ENCODE peak calls at places on chromosomes 12 and 14, in five cellular contexts. One of them, this sample, is unnamed.

GRCh38 chr14:101241807-101242278 is 319.5 kb upstream of the DIO3 start:
- DNase-seq in lower leg skin: no peak
- DNase-seq in endothelial cell: no peak
- DNase-seq in right lobe of liver: no peak
- DNase-seq in prostate gland: no peak
- DNase-seq in this sample: no peak

GRCh38 chr14:22296722-22297121 is 292.3 kb downstream of the DAD1 start:
- DNase-seq in endothelial cell: no peak
- DNase-seq in lower leg skin: no peak
- DNase-seq in right lobe of liver: no peak
- DNase-seq in prostate gland: no peak
- DNase-seq in this sample: no peak

GRCh38 chr12:108122072-108122471 is 7.0 kb upstream of the WSCD2 start:
- DNase-seq in endothelial cell: no peak
- DNase-seq in lower leg skin: no peak
- DNase-seq in right lobe of liver: no peak
- DNase-seq in prostate gland: no peak
- DNase-seq in this sample: no peak

GRCh38 chr14:51357250-51357649 is 117.2 kb downstream of the TMX1 start:
- DNase-seq in right lobe of liver: no peak
- DNase-seq in prostate gland: no peak
- DNase-seq in endothelial cell: no peak
- DNase-seq in lower leg skin: no peak
- DNase-seq in this sample: no peak

GRCh38 chr14:76109087-76109880 is 42.4 kb upstream of the GPATCH2L start:
- DNase-seq in endothelial cell: no peak
- DNase-seq in prostate gland: no peak
- DNase-seq in right lobe of liver: peak; percentile 51
- DNase-seq in lower leg skin: peak; percentile 60
- DNase-seq in this sample: no peak

GRCh38 chr12:6367065-6367968 is 8.0 kb downstream of the SCNN1A start:
- DNase-seq in lower leg skin: no peak
- DNase-seq in prostate gland: no peak
- DNase-seq in right lobe of liver: no peak
- DNase-seq in endothelial cell: no peak
- DNase-seq in this sample: no peak

GRCh38 chr12:130186631-130187269 is 24.5 kb downstream of the FZD10 start:
- DNase-seq in right lobe of liver: no peak
- DNase-seq in endothelial cell: no peak
- DNase-seq in prostate gland: no peak
- DNase-seq in lower leg skin: no peak
- DNase-seq in this sample: no peak

GRCh38 chr12:6047249-6048227 is 76.9 kb downstream of the VWF start:
- DNase-seq in endothelial cell: no peak
- DNase-seq in lower leg skin: no peak
- DNase-seq in right lobe of liver: no peak
- DNase-seq in prostate gland: no peak
- DNase-seq in this sample: no peak

GRCh38 chr14:67240168-67240932 is 885 bp upstream of the PALS1 start:
- DNase-seq in endothelial cell: peak; percentile 29
- DNase-seq in lower leg skin: peak; percentile 56
- DNase-seq in right lobe of liver: peak; percentile 78
- DNase-seq in prostate gland: peak; percentile 58
- DNase-seq in this sample: no peak

GRCh38 chr12:94049718-94050117 is 98.7 kb upstream of the PLXNC1 start:
- DNase-seq in endothelial cell: no peak
- DNase-seq in prostate gland: no peak
- DNase-seq in right lobe of liver: no peak
- DNase-seq in lower leg skin: no peak
- DNase-seq in this sample: no peak

GRCh38 chr14:64720190-64720589 is 16.0 kb downstream of the PLEKHG3 start:
- DNase-seq in lower leg skin: peak; percentile 42
- DNase-seq in endothelial cell: no peak
- DNase-seq in right lobe of liver: no peak
- DNase-seq in prostate gland: no peak
- DNase-seq in this sample: no peak

GRCh38 chr12:17216156-17216555 is 610.2 kb upstream of the LMO3 start:
- DNase-seq in prostate gland: no peak
- DNase-seq in right lobe of liver: no peak
- DNase-seq in endothelial cell: no peak
- DNase-seq in lower leg skin: no peak
- DNase-seq in this sample: no peak

GRCh38 chr12:65800928-65801327 is 23.4 kb upstream of the HMGA2 start:
- DNase-seq in prostate gland: no peak
- DNase-seq in right lobe of liver: no peak
- DNase-seq in endothelial cell: no peak
- DNase-seq in lower leg skin: no peak
- DNase-seq in this sample: no peak

GRCh38 chr12:103742349-103742784 is 98.7 kb downstream of the NT5DC3 start:
- DNase-seq in lower leg skin: peak; percentile 16
- DNase-seq in right lobe of liver: no peak
- DNase-seq in prostate gland: peak; percentile 58
- DNase-seq in endothelial cell: no peak
- DNase-seq in this sample: no peak

GRCh38 chr12:77493311-77493710 is 337.4 kb upstream of the NAV3 start:
- DNase-seq in endothelial cell: no peak
- DNase-seq in lower leg skin: no peak
- DNase-seq in right lobe of liver: no peak
- DNase-seq in prostate gland: no peak
- DNase-seq in this sample: no peak

GRCh38 chr14:23640524-23641141 is 4.5 kb downstream of the DHRS2 start:
- DNase-seq in endothelial cell: no peak
- DNase-seq in right lobe of liver: no peak
- DNase-seq in lower leg skin: no peak
- DNase-seq in prostate gland: peak; percentile 42
- DNase-seq in this sample: no peak

GRCh38 chr14:34220311-34220710 is 241.7 kb downstream of the SPTSSA start:
- DNase-seq in right lobe of liver: no peak
- DNase-seq in prostate gland: no peak
- DNase-seq in lower leg skin: no peak
- DNase-seq in endothelial cell: no peak
- DNase-seq in this sample: no peak

GRCh38 chr14:106846218-106846617 is 1319.8 kb downstream of the TMEM121 start:
- DNase-seq in prostate gland: no peak
- DNase-seq in endothelial cell: no peak
- DNase-seq in right lobe of liver: no peak
- DNase-seq in lower leg skin: no peak
- DNase-seq in this sample: no peak

GRCh38 chr14:32121536-32121935 is 44.4 kb downstream of the ARHGAP5 start:
- DNase-seq in lower leg skin: no peak
- DNase-seq in endothelial cell: no peak
- DNase-seq in prostate gland: no peak
- DNase-seq in right lobe of liver: no peak
- DNase-seq in this sample: no peak

GRCh38 chr12:46585854-46586621 is 213.5 kb upstream of the SLC38A2 start:
- DNase-seq in right lobe of liver: no peak
- DNase-seq in lower leg skin: no peak
- DNase-seq in prostate gland: no peak
- DNase-seq in endothelial cell: peak; percentile 42
- DNase-seq in this sample: no peak

GRCh38 chr14:105883066-105884005 is 357.0 kb downstream of the TMEM121 start:
- DNase-seq in right lobe of liver: peak; percentile 20
- DNase-seq in endothelial cell: no peak
- DNase-seq in lower leg skin: no peak
- DNase-seq in prostate gland: no peak
- DNase-seq in this sample: no peak

GRCh38 chr14:34911209-34912150 is 36.3 kb upstream of the BAZ1A start:
- DNase-seq in right lobe of liver: no peak
- DNase-seq in lower leg skin: no peak
- DNase-seq in endothelial cell: no peak
- DNase-seq in prostate gland: no peak
- DNase-seq in this sample: no peak

GRCh38 chr12:95723693-95724384 is 66.7 kb downstream of the NTN4 start:
- DNase-seq in right lobe of liver: no peak
- DNase-seq in prostate gland: no peak
- DNase-seq in endothelial cell: no peak
- DNase-seq in lower leg skin: no peak
- DNase-seq in this sample: no peak

GRCh38 chr14:96989293-96989692 is 192.1 kb downstream of the VRK1 start:
- DNase-seq in prostate gland: no peak
- DNase-seq in lower leg skin: no peak
- DNase-seq in right lobe of liver: no peak
- DNase-seq in endothelial cell: no peak
- DNase-seq in this sample: no peak

GRCh38 chr12:18805516-18806248 is 67.8 kb downstream of the CAPZA3 start:
- DNase-seq in prostate gland: no peak
- DNase-seq in endothelial cell: no peak
- DNase-seq in right lobe of liver: no peak
- DNase-seq in lower leg skin: no peak
- DNase-seq in this sample: no peak

GRCh38 chr12:51389302-51389999 is 1.8 kb downstream of the GALNT6 start:
- DNase-seq in prostate gland: no peak
- DNase-seq in right lobe of liver: no peak
- DNase-seq in endothelial cell: no peak
- DNase-seq in lower leg skin: no peak
- DNase-seq in this sample: no peak

GRCh38 chr12:52821826-52822660 is 8.1 kb upstream of the KRT4 start:
- DNase-seq in endothelial cell: no peak
- DNase-seq in lower leg skin: no peak
- DNase-seq in right lobe of liver: no peak
- DNase-seq in prostate gland: peak; percentile 29
- DNase-seq in this sample: no peak

DNA sequence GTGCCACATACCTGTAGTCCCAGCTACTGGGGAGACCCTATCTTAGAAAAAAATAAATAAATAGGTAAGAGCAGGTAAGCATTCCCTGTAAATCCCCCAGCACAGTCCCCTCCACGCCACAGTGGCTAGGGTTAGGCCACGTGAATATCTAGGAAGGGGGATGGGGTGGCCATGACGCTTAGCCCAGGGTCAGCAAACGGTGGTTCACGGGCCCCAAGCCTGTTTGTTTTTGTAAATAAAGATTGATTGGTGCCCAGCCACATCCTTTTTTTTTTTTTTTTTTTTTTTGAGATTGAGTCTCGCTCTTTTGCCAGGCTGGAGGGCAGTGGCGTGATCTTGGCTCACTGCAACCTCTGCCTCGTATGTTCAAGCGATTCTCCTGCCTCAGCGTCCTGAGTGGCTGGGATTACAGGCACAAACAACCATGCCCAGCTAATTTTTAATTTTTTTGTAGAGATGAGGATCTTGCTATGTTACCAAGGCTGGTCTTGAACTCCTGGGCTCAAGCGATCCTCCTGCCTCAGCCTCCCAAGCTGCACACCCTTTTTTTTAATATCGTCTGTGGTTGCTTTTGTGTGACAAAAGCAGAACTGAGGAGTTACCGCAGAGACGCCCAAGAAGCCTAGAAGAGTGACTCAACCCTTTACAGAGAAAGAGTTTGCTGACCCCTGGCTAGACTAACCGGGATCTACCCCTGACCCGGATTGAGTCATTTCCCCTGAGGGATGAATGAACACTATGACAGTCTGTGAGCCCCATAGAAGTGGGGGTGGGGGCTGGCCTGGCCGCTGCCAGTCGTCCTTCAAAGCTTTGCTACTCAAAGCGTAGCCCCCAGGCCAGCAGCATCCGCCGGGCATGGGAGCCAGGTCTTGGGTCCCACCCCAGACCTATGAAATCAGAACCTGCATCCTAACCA is 113.7 kb upstream of the NCOR2 start:
- DNase-seq in right lobe of liver: peak; percentile 85
- DNase-seq in prostate gland: no peak
- DNase-seq in endothelial cell: no peak
- DNase-seq in lower leg skin: peak; percentile 87
- DNase-seq in this sample: no peak
- TF ChIP-seq CTCF in right lobe of liver: peak; percentile 9
- TF ChIP-seq CTCF in prostate gland: peak; percentile 31
- TF ChIP-seq CTCF in endothelial cell: no peak
- TF ChIP-seq CTCF in lower leg skin: no peak
- TF ChIP-seq CTCF in this sample: no peak

GRCh38 chr12:69880566-69880965 is 55.5 kb downstream of the MYRFL start:
- DNase-seq in right lobe of liver: no peak
- DNase-seq in endothelial cell: no peak
- DNase-seq in prostate gland: no peak
- DNase-seq in lower leg skin: no peak
- DNase-seq in this sample: no peak
- TF ChIP-seq CTCF in right lobe of liver: no peak
- TF ChIP-seq CTCF in endothelial cell: no peak
- TF ChIP-seq CTCF in prostate gland: no peak
- TF ChIP-seq CTCF in lower leg skin: no peak
- TF ChIP-seq CTCF in this sample: no peak

GRCh38 chr12:50103767-50104321 is at the start of gene GPD1:
- DNase-seq in prostate gland: peak; percentile 77
- DNase-seq in endothelial cell: no peak
- DNase-seq in lower leg skin: no peak
- DNase-seq in right lobe of liver: peak; percentile 95
- DNase-seq in this sample: peak; percentile 48
- TF ChIP-seq CTCF in prostate gland: peak; percentile 11
- TF ChIP-seq CTCF in endothelial cell: no peak
- TF ChIP-seq CTCF in lower leg skin: no peak
- TF ChIP-seq CTCF in right lobe of liver: no peak
- TF ChIP-seq CTCF in this sample: no peak

DNA sequence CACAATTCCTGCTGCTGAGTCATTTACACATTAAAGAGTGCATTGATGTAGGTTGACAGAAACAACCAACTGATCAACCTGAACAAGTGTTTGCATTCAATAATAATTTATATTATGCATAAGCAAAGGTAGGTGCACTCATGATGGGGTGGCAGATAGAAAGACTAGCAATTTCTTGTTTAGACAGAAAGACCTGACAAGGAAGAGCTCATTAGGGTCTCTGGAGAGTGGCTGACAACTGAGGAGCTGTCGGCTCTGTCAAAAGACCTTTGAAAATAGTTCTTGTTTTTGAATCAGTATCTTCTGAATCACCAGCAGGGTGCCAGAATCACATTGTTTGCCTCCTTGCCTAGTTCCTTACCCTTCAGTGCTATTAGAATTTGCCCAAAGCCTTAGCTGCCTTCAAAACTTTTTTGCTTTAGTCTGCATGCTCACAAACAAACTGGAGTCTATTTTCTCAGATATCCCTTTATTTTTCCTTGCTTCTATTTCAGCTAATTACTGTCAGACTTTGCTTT is 234.7 kb downstream of the BTG1 start:
- DNase-seq in endothelial cell: no peak
- DNase-seq in lower leg skin: no peak
- DNase-seq in prostate gland: no peak
- DNase-seq in right lobe of liver: no peak
- DNase-seq in this sample: no peak
- TF ChIP-seq CTCF in endothelial cell: no peak
- TF ChIP-seq CTCF in lower leg skin: no peak
- TF ChIP-seq CTCF in prostate gland: no peak
- TF ChIP-seq CTCF in right lobe of liver: no peak
- TF ChIP-seq CTCF in this sample: no peak